ENCODE peak calls at places on chromosomes 7 and 10, in five cellular contexts. One of them, this sample, is unnamed.
A peak's percentile ranks its signal among the peaks of the same experiment; 100 is the strongest.

GRCh38 chr7:130231792-130232191 is 24.1 kb downstream of the SSMEM1 start:
- DNase-seq in heart left ventricle: no peak
- DNase-seq in HFF-Myc: no peak
- DNase-seq in GM12865: no peak
- DNase-seq in heart right ventricle: no peak
- DNase-seq in this sample: no peak

GRCh38 chr7:26468625-26469024 is 177.0 kb downstream of the SNX10 start:
- DNase-seq in HFF-Myc: no peak
- DNase-seq in GM12865: no peak
- DNase-seq in heart right ventricle: no peak
- DNase-seq in heart left ventricle: no peak
- DNase-seq in this sample: no peak

GRCh38 chr10:78820007-78820362 is 248.8 kb upstream of the ZMIZ1 start:
- DNase-seq in GM12865: no peak
- DNase-seq in HFF-Myc: no peak
- DNase-seq in heart right ventricle: no peak
- DNase-seq in heart left ventricle: no peak
- DNase-seq in this sample: no peak

GRCh38 chr10:93465806-93466675 is 16.1 kb downstream of the MYOF start:
- DNase-seq in HFF-Myc: peak; percentile 95
- DNase-seq in GM12865: no peak
- DNase-seq in heart right ventricle: peak; percentile 74
- DNase-seq in heart left ventricle: peak; percentile 88
- DNase-seq in this sample: no peak

GRCh38 chr10:116757246-116757645 is 14.9 kb upstream of the HSPA12A start:
- DNase-seq in HFF-Myc: no peak
- DNase-seq in heart right ventricle: no peak
- DNase-seq in heart left ventricle: no peak
- DNase-seq in GM12865: no peak
- DNase-seq in this sample: no peak

GRCh38 chr10:102413053-102413705 is 5.4 kb downstream of the PSD start:
- DNase-seq in heart right ventricle: no peak
- DNase-seq in heart left ventricle: no peak
- DNase-seq in HFF-Myc: no peak
- DNase-seq in GM12865: peak; percentile 77
- DNase-seq in this sample: no peak

GRCh38 chr7:92461027-92462003 is 14.0 kb downstream of the GATAD1 start:
- DNase-seq in heart left ventricle: no peak
- DNase-seq in HFF-Myc: no peak
- DNase-seq in heart right ventricle: no peak
- DNase-seq in GM12865: peak; percentile 58
- DNase-seq in this sample: peak; percentile 7

GRCh38 chr7:55018361-55019328 is at the start of gene EGFR:
- DNase-seq in HFF-Myc: no peak
- DNase-seq in heart left ventricle: peak; percentile 86
- DNase-seq in heart right ventricle: peak; percentile 84
- DNase-seq in GM12865: no peak
- DNase-seq in this sample: no peak

GRCh38 chr10:42754155-42755027 is 28.2 kb upstream of the BMS1 start:
- DNase-seq in GM12865: no peak
- DNase-seq in heart left ventricle: peak; percentile 57
- DNase-seq in HFF-Myc: no peak
- DNase-seq in heart right ventricle: peak; percentile 58
- DNase-seq in this sample: no peak

GRCh38 chr7:132653364-132653930 is 77.2 kb upstream of the PLXNA4 start:
- DNase-seq in heart left ventricle: no peak
- DNase-seq in heart right ventricle: no peak
- DNase-seq in HFF-Myc: no peak
- DNase-seq in GM12865: peak; percentile 11
- DNase-seq in this sample: no peak

GRCh38 chr7:132654150-132654549 is 77.9 kb upstream of the PLXNA4 start:
- DNase-seq in heart left ventricle: no peak
- DNase-seq in HFF-Myc: no peak
- DNase-seq in heart right ventricle: no peak
- DNase-seq in GM12865: peak; percentile 45
- DNase-seq in this sample: peak; percentile 56

GRCh38 chr7:132652507-132652906 is 76.2 kb upstream of the PLXNA4 start:
- DNase-seq in HFF-Myc: no peak
- DNase-seq in GM12865: no peak
- DNase-seq in heart left ventricle: no peak
- DNase-seq in heart right ventricle: no peak
- DNase-seq in this sample: no peak

GRCh38 chr7:132656846-132657776 is 80.8 kb upstream of the PLXNA4 start:
- DNase-seq in heart left ventricle: no peak
- DNase-seq in heart right ventricle: no peak
- DNase-seq in GM12865: peak; percentile 6
- DNase-seq in HFF-Myc: no peak
- DNase-seq in this sample: no peak

DNA sequence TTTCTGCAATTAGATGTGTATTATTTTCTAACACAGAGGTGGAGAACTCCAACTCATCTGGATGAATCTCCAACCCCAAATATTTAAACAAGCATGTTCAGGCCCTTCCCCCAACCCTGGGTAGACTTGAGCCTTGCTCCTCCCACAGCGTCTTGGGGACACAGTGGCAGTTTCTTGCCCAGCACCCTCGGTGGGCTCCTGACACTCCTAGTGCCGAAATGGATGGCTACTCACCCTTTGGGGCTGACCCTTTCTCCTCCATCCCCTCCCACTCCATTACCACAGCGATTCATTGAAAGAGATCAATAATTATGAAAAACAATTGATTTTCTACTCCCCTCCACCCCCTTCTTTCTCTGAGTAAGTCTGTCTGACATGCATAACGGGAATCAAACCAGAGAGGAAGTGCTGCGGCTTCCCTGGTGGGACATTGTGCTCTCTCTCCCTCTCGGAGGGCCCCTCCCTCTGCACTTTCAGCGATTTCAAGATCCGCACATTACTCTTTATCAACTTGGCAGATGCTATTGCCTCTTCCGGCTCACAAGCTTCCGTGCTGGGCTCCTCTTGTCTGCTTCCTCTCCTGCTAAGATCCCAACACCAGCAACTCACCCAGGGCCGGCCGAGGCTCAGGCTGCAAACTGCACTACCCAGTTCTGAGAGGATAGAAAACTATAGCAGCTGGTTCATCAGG is 78.9 kb upstream of the PLXNA4 start:
- DNase-seq in heart right ventricle: peak; percentile 29
- DNase-seq in HFF-Myc: no peak
- DNase-seq in heart left ventricle: peak; percentile 61
- DNase-seq in GM12865: peak; percentile 7
- DNase-seq in this sample: no peak
- H3K4me3 ChIP-seq in heart right ventricle: no peak overlapping the region
- H3K4me3 ChIP-seq in HFF-Myc: no peak overlapping the region
- H3K4me3 ChIP-seq in heart left ventricle: no peak overlapping the region
- H3K4me3 ChIP-seq in GM12865: no peak overlapping the region
- H3K4me3 ChIP-seq in this sample: no peak overlapping the region

GRCh38 chr10:46541017-46541661 is 15.3 kb downstream of the GPRIN2 start:
- DNase-seq in heart right ventricle: no peak
- DNase-seq in HFF-Myc: no peak
- DNase-seq in GM12865: no peak
- DNase-seq in heart left ventricle: peak; percentile 48
- DNase-seq in this sample: no peak
- TF ChIP-seq CTCF in heart right ventricle: no peak
- TF ChIP-seq CTCF in HFF-Myc: peak; percentile 19
- TF ChIP-seq CTCF in GM12865: no peak
- TF ChIP-seq CTCF in heart left ventricle: no peak
- TF ChIP-seq CTCF in this sample: no peak

DNA sequence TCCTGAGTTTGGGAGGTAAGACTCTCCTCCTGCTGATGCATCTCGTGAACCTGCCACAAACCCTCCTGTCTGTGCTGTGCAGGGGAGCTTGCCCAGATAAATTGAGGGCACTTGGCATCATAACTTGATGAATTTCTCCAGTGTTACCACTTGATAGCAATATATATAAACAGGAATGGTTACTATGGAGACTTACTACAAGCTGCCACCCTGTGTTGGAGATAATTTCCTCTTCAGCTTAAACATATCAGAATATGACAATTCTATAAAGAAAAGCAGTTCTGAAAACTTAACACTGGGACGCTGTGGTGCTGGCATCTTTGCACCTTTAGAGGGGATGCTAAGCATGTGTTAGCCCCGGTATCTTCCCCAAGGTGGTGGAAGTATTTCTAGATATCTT is 14.9 kb downstream of the PFKFB3 start:
- DNase-seq in heart right ventricle: no peak
- DNase-seq in heart left ventricle: no peak
- DNase-seq in GM12865: no peak
- DNase-seq in HFF-Myc: no peak
- DNase-seq in this sample: no peak
- H3K4me3 ChIP-seq in heart right ventricle: no peak overlapping the region
- H3K4me3 ChIP-seq in heart left ventricle: no peak overlapping the region
- H3K4me3 ChIP-seq in GM12865: no peak overlapping the region
- H3K4me3 ChIP-seq in HFF-Myc: no peak overlapping the region
- H3K4me3 ChIP-seq in this sample: no peak overlapping the region

DNA sequence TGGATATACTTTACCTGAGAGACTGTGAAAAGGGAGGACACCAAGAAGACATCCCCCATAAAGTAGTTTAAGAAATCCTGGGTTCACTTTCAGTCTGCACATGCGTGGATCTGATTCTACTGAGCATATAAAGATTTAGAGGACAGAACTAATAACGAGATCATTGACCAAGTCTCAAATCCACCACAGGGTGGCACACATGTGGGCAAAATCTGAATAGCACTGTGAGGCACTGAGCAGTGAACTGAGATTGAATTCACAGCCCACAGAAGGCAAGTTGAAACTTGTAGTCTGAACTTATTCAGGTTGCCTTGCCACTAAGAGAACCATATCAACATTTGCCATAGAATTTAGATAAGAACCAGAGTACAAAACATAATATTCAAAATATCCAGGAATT is 818.6 kb downstream of the GRID1 start:
- DNase-seq in heart left ventricle: no peak
- DNase-seq in heart right ventricle: no peak
- DNase-seq in GM12865: peak; percentile 68
- DNase-seq in HFF-Myc: peak; percentile 4
- DNase-seq in this sample: peak; percentile 29
- TF ChIP-seq CTCF in heart left ventricle: no peak
- TF ChIP-seq CTCF in heart right ventricle: no peak
- TF ChIP-seq CTCF in GM12865: peak; percentile 29
- TF ChIP-seq CTCF in HFF-Myc: no peak
- TF ChIP-seq CTCF in this sample: peak; percentile 48

GRCh38 chr7:100825215-100825671 is 2.1 kb downstream of the EPHB4 start:
- DNase-seq in heart right ventricle: peak; percentile 54
- DNase-seq in heart left ventricle: peak; percentile 53
- DNase-seq in GM12865: no peak
- DNase-seq in HFF-Myc: no peak
- DNase-seq in this sample: no peak
- H3K4me3 ChIP-seq in heart right ventricle: peak overlapping the region; percentile 89
- H3K4me3 ChIP-seq in heart left ventricle: peak overlapping the region; percentile 86
- H3K4me3 ChIP-seq in GM12865: no peak overlapping the region
- H3K4me3 ChIP-seq in HFF-Myc: peak overlapping the region; percentile 94
- H3K4me3 ChIP-seq in this sample: no peak overlapping the region

DNA sequence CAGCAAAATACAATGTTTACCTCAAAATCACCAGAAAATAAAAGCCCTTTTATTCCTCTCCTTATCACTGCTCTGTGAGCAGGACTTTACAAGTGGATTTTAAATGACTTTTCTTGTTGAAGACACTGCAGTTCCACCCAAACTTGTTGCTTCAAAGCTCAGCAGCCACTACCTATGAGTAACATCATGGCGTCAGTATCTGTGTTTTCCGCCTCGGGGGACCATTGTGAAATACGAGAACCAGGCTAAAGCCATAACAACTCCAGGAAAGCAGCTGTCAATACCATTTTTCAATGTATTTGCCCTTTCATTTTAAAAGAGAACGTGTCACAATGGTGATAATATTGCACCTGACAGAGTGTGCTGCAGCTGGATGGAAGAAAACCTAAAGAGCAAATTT is 284.0 kb upstream of the RNF32 start:
- DNase-seq in heart left ventricle: no peak
- DNase-seq in HFF-Myc: no peak
- DNase-seq in heart right ventricle: no peak
- DNase-seq in GM12865: no peak
- DNase-seq in this sample: no peak
- TF ChIP-seq CTCF in heart left ventricle: no peak
- TF ChIP-seq CTCF in HFF-Myc: no peak
- TF ChIP-seq CTCF in heart right ventricle: no peak
- TF ChIP-seq CTCF in GM12865: no peak
- TF ChIP-seq CTCF in this sample: no peak

GRCh38 chr10:62384447-62385081 is 10.4 kb downstream of the ZNF365 start:
- DNase-seq in heart left ventricle: no peak
- DNase-seq in GM12865: no peak
- DNase-seq in HFF-Myc: no peak
- DNase-seq in heart right ventricle: no peak
- DNase-seq in this sample: no peak

GRCh38 chr10:62382831-62383230 is 8.7 kb downstream of the ZNF365 start:
- DNase-seq in HFF-Myc: no peak
- DNase-seq in GM12865: no peak
- DNase-seq in heart right ventricle: no peak
- DNase-seq in heart left ventricle: no peak
- DNase-seq in this sample: no peak

GRCh38 chr10:62381385-62382102 is 7.4 kb downstream of the ZNF365 start:
- DNase-seq in GM12865: no peak
- DNase-seq in heart left ventricle: no peak
- DNase-seq in HFF-Myc: no peak
- DNase-seq in heart right ventricle: no peak
- DNase-seq in this sample: no peak

GRCh38 chr10:62386401-62387320 is 12.5 kb downstream of the ZNF365 start:
- DNase-seq in HFF-Myc: no peak
- DNase-seq in GM12865: no peak
- DNase-seq in heart left ventricle: no peak
- DNase-seq in heart right ventricle: no peak
- DNase-seq in this sample: no peak

DNA sequence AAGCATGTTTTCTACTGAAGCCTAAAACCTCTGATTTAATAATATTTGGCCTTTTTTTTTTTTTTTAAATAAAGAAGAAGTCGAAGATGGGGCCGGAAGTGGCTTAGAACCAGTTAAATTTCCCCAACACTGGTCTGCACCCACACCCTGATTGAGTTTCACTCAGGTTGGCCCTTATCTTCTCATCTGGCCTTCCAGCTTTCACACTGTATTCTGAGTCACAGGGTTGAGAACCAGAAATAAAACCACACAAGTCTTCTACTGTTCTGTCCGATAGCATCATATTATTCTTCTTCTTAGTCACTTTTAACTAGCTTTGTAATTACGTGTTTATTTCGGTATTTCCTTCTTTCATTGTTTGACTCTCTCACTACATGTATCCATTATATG is 9.9 kb downstream of the ZNF365 start:
- DNase-seq in GM12865: peak; percentile 25
- DNase-seq in HFF-Myc: peak; percentile 77
- DNase-seq in heart left ventricle: no peak
- DNase-seq in heart right ventricle: no peak
- DNase-seq in this sample: no peak
- H3K4me3 ChIP-seq in GM12865: no peak overlapping the region
- H3K4me3 ChIP-seq in HFF-Myc: no peak overlapping the region
- H3K4me3 ChIP-seq in heart left ventricle: no peak overlapping the region
- H3K4me3 ChIP-seq in heart right ventricle: no peak overlapping the region
- H3K4me3 ChIP-seq in this sample: no peak overlapping the region

DNA sequence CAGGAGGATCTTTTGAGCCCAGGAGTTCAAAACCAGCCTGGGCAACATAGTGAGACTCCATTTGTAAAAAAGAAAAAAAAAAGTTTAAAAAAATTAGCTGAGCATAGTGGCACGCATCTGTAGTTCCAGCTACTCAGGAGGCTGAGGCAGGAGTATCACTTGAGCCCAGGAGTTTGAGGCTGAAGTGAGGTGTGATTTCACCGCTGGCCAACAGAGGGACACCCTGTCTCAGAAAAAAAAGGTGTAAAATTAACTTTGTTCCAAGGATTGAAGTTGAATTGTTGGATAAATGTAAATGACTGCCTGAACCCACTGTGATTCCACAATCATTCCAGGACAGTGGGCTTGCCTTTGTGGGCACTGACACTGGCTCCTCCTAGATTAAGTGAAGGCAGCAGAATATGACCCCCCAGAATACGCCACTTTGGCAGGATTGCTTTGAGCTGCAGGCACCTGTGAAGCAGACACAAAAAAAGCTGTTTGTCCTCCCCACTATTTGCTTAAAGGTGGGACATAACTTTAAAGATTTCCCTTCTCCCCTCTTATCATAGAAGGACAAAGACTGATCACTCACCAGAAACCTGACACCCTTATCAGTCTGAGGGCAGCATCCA is 57.2 kb upstream of the FOXI2 start:
- DNase-seq in HFF-Myc: no peak
- DNase-seq in heart left ventricle: no peak
- DNase-seq in GM12865: no peak
- DNase-seq in heart right ventricle: no peak
- DNase-seq in this sample: no peak
- TF ChIP-seq CTCF in HFF-Myc: no peak
- TF ChIP-seq CTCF in heart left ventricle: no peak
- TF ChIP-seq CTCF in GM12865: peak; percentile 24
- TF ChIP-seq CTCF in heart right ventricle: no peak
- TF ChIP-seq CTCF in this sample: peak; percentile 32

This sample was measured in GM12864.